ENCODE peak calls at places on chromosome 5, in four cellular contexts. K is upper lobe of left lung, H is colonic mucosa, J is pancreas. D is an unnamed sample.

GRCh38 chr5:139746691-139747582 is 48.7 kb upstream of the PSD2 start:
- DNase-seq in K (no peak), H (no peak), J (no peak), D (no peak)

GRCh38 chr5:163269624-163270023 is 167.8 kb upstream of the CCNG1 start:
- DNase-seq in K (no peak), H (no peak), J (no peak), D (no peak)

GRCh38 chr5:79236364-79236969 is 536 bp downstream of the JMY start:
- DNase-seq in K (no peak), H (peak; percentile 32), J (no peak), D (no peak)

GRCh38 chr5:127096328-127096993 is 23.2 kb upstream of the C5orf63 start:
- DNase-seq in K (no peak), H (no peak), J (no peak), D (no peak)

GRCh38 chr5:111111956-111112355 is 19.8 kb downstream of the WDR36 start:
- DNase-seq in K (no peak), H (no peak), J (no peak), D (no peak)

GRCh38 chr5:90170231-90170630 is 239.3 kb downstream of the CETN3 start:
- DNase-seq in K (no peak), H (no peak), J (no peak), D (no peak)

GRCh38 chr5:74888117-74888516 is 21.9 kb upstream of the FAM169A start:
- DNase-seq in K (no peak), H (no peak), J (no peak), D (no peak)

GRCh38 chr5:8683528-8683927 is 814.6 kb downstream of the MTRR start:
- DNase-seq in K (no peak), H (no peak), J (no peak), D (no peak)

GRCh38 chr5:123182072-123182471 is 93.0 kb downstream of the PRDM6 start:
- DNase-seq in K (no peak), H (no peak), J (no peak), D (no peak)

GRCh38 chr5:54669285-54669684 is 151.7 kb downstream of the SNX18 start:
- DNase-seq in K (no peak), H (no peak), J (no peak), D (no peak)

GRCh38 chr5:31678180-31678579 is 39.2 kb downstream of the PDZD2 start:
- DNase-seq in K (no peak), H (no peak), J (no peak), D (no peak)

GRCh38 chr5:148730272-148730954 is 76.1 kb upstream of the HTR4 start:
- DNase-seq in K (no peak), H (no peak), J (no peak), D (no peak)

GRCh38 chr5:161765611-161766010 is 80.1 kb downstream of the GABRA6 start:
- DNase-seq in K (no peak), H (no peak), J (no peak), D (no peak)

GRCh38 chr5:13944564-13945195 is at the start of gene DNAH5:
- DNase-seq in K (no peak), H (no peak), J (no peak), D (no peak)

GRCh38 chr5:151155149-151155776 is 2.3 kb downstream of the ANXA6 start:
- DNase-seq in K (no peak), H (peak; percentile 39), J (no peak), D (no peak)

DNA sequence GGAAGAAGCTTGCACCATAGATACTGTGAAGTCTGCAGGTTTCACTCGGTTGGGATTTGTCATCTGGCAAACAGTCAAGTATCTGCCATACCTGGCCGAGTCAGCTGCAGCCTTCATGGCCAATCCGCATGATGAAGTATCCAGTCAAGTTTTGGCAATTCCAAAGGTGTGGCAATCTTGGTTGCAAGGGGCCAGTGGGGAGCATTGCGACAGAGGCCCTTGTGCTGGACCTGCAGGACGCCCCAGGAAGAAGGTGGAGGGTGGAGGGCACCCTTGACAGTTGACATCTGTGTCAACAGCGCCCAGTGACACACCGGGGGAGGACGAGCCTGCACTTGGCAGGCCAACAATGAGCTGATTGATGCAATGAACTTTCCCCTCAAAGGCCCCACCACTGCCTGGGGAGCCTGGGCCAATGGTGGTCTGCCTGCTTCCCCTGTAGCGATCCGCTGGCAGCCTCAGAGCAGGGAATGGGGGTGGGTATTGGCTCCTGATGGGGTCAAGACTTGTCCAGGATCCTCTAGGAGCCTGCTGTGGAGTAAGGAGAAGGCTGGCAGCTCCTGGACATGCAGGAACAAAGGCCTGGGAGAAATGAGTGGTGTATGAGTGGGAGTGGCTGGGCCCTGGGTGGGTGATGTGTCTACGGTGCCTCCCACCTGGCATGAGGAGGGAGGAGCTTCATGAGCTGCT is 122.8 kb upstream of the PITX1 start:
- DNase-seq in K (no peak), H (no peak), J (no peak), D (no peak)
- H3K4me1 ChIP-seq in K (no peaks in the 10 kb centered on the region), H (no peaks in the 10 kb centered on the region), J (no peaks in the 10 kb centered on the region), D (peaks cover 17% of the 10 kb centered on the region)

GRCh38 chr5:170287532-170287931 is 10.0 kb downstream of the LCP2 start:
- DNase-seq in K (no peak), H (peak; percentile 38), J (no peak), D (no peak)
- H3K27ac ChIP-seq in K (peak overlapping the region; percentile 68), H (no peak overlapping the region), J (peak overlapping the region; percentile 17), D (peak overlapping the region; percentile 40)

DNA sequence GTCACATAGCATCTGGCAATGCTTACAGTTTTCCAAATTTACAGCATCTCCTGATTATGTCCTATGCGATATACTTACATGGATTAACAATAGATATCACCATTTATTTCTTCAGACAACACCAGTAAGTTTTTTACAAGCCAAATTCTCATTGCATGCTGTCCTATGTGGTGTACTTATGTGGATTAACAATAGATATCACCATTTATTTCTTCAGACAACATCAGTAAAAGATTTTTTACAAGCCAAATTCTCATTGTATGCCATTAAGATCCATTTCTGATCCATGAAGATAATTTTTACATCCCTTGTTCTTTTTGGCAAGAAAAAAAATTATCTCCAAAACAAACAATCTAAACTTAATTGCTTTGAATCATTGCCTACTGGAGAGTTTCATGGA is 340.9 kb downstream of the KCNN2 start:
- DNase-seq in K (no peak), H (no peak), J (no peak), D (no peak)
- H3K9me3 ChIP-seq in K (no peaks in the 10 kb centered on the region), H (no peaks in the 10 kb centered on the region), J (no peaks in the 10 kb centered on the region), D (no peaks in the 10 kb centered on the region)

GRCh38 chr5:172444110-172444510 is 10.2 kb downstream of the SH3PXD2B start:
- DNase-seq in K (peak; percentile 21), H (no peak), J (peak; percentile 47), D (no peak)

GRCh38 chr5:172447646-172448365 is 6.5 kb downstream of the SH3PXD2B start:
- DNase-seq in K (no peak), H (no peak), J (no peak), D (no peak)

GRCh38 chr5:172444626-172445365 is 9.5 kb downstream of the SH3PXD2B start:
- DNase-seq in K (no peak), H (no peak), J (no peak), D (no peak)

GRCh38 chr5:172445866-172446265 is 8.5 kb downstream of the SH3PXD2B start:
- DNase-seq in K (no peak), H (no peak), J (no peak), D (no peak)

DNA sequence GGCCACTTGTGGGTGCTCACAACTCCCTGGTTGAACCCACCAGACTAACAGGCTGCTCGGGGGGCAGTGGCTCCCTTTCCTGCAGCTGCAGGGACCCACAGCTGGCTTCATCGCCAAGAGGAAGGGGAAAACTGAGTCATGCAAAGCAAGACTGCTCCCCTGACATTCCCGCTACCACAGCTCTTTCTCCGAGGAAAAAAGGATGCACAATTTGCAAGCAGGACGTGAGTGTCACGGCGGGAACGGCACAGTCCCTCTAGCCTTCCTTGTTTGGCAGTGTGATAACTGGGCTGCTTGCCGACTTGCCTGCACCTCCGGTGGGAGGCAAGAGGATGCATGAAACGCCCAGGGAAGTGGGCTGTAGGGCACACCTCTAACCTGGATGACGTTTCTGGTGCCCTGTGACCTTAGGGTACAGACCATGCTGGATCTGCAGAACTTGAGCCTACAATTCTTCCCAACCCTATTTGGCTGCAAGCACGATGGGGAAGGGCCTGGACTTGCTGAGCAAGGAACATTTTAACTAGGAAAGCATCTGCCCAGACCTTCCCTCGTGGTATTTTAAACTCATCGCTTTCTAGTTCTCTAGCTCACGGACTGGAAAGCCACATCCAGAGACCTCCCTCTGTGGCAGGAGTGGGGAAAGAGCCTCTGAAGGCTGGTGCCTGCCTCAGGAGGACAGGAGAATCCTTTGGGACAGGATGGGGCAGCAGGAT is 7.8 kb downstream of the SH3PXD2B start:
- DNase-seq in K (no peak), H (no peak), J (no peak), D (no peak)
- H3K4me1 ChIP-seq in K (peaks cover 35% of the 10 kb centered on the region), H (peaks cover 3% of the 10 kb centered on the region), J (peaks cover 12% of the 10 kb centered on the region), D (peaks cover 34% of the 10 kb centered on the region)

DNA sequence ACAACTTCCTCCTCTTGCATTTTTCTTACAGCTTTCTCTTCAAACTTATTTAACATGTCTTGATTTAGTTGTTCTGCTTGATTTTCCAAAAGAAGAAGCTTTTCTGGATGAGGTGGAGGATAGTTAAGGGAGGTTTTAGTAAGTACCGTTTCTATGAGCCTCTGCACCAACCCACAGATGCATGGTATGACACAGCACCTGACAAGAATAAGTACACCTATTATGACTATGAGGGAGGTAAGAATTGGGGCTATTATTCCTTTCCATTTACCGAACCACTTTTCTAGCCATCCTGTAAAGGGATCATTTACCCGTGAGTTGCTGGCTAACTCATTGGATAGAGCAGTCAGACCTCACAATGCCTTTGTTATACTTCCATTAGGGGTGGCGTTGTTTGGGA is 2.5 kb upstream of the HMGCS1 start:
- DNase-seq in K (no peak), H (no peak), J (no peak), D (no peak)
- H3K27ac ChIP-seq in K (no peak overlapping the region), H (no peak overlapping the region), J (no peak overlapping the region), D (no peak overlapping the region)

D was measured in esophagus squamous epithelium.